ENCODE peak calls at places on chromosome 3, in four cellular contexts. One of them, this sample, is unnamed.

GRCh38 chr3:194592798-194593752 is 40.1 kb downstream of the TMEM44 start:
- DNase-seq in HFF-Myc: peak; percentile 99
- DNase-seq in stimulated activated CD4-positive, alpha-beta T cell treated with anti-CD3 and anti-CD28 coated beads, Interleukin-1b, Interleukin-23, amount 100 ng/mL, for 1 hour: no peak
- DNase-seq in T-helper 17 cell: no peak
- DNase-seq in this sample: no peak

GRCh38 chr3:21390856-21391255 is 360.2 kb downstream of the ZNF385D start:
- DNase-seq in HFF-Myc: no peak
- DNase-seq in stimulated activated CD4-positive, alpha-beta T cell treated with anti-CD3 and anti-CD28 coated beads, Interleukin-1b, Interleukin-23, amount 100 ng/mL, for 1 hour: no peak
- DNase-seq in T-helper 17 cell: no peak
- DNase-seq in this sample: no peak

GRCh38 chr3:185195652-185196051 is 42.8 kb upstream of the C3orf70 start:
- DNase-seq in HFF-Myc: no peak
- DNase-seq in stimulated activated CD4-positive, alpha-beta T cell treated with anti-CD3 and anti-CD28 coated beads, Interleukin-1b, Interleukin-23, amount 100 ng/mL, for 1 hour: no peak
- DNase-seq in T-helper 17 cell: no peak
- DNase-seq in this sample: no peak

GRCh38 chr3:46508850-46509591 is 11.2 kb downstream of the RTP3 start:
- DNase-seq in HFF-Myc: no peak
- DNase-seq in stimulated activated CD4-positive, alpha-beta T cell treated with anti-CD3 and anti-CD28 coated beads, Interleukin-1b, Interleukin-23, amount 100 ng/mL, for 1 hour: no peak
- DNase-seq in T-helper 17 cell: no peak
- DNase-seq in this sample: no peak

GRCh38 chr3:59212128-59212764 is 162.4 kb upstream of the CFAP20DC start:
- DNase-seq in HFF-Myc: peak; percentile 15
- DNase-seq in stimulated activated CD4-positive, alpha-beta T cell treated with anti-CD3 and anti-CD28 coated beads, Interleukin-1b, Interleukin-23, amount 100 ng/mL, for 1 hour: no peak
- DNase-seq in T-helper 17 cell: no peak
- DNase-seq in this sample: no peak

GRCh38 chr3:196988241-196989029 is 19.8 kb upstream of the PIGZ start:
- DNase-seq in HFF-Myc: no peak
- DNase-seq in stimulated activated CD4-positive, alpha-beta T cell treated with anti-CD3 and anti-CD28 coated beads, Interleukin-1b, Interleukin-23, amount 100 ng/mL, for 1 hour: no peak
- DNase-seq in T-helper 17 cell: no peak
- DNase-seq in this sample: no peak

GRCh38 chr3:13305623-13306022 is 114.5 kb downstream of the NUP210 start:
- DNase-seq in HFF-Myc: no peak
- DNase-seq in stimulated activated CD4-positive, alpha-beta T cell treated with anti-CD3 and anti-CD28 coated beads, Interleukin-1b, Interleukin-23, amount 100 ng/mL, for 1 hour: no peak
- DNase-seq in T-helper 17 cell: no peak
- DNase-seq in this sample: no peak

GRCh38 chr3:179288845-179289244 is 34.0 kb upstream of the ZNF639 start:
- DNase-seq in HFF-Myc: no peak
- DNase-seq in stimulated activated CD4-positive, alpha-beta T cell treated with anti-CD3 and anti-CD28 coated beads, Interleukin-1b, Interleukin-23, amount 100 ng/mL, for 1 hour: no peak
- DNase-seq in T-helper 17 cell: no peak
- DNase-seq in this sample: no peak

GRCh38 chr3:99543796-99544195 is 94.6 kb upstream of the COL8A1 start:
- DNase-seq in HFF-Myc: no peak
- DNase-seq in stimulated activated CD4-positive, alpha-beta T cell treated with anti-CD3 and anti-CD28 coated beads, Interleukin-1b, Interleukin-23, amount 100 ng/mL, for 1 hour: no peak
- DNase-seq in T-helper 17 cell: no peak
- DNase-seq in this sample: no peak

GRCh38 chr3:4938583-4938982 is 40.7 kb upstream of the BHLHE40 start:
- DNase-seq in HFF-Myc: no peak
- DNase-seq in stimulated activated CD4-positive, alpha-beta T cell treated with anti-CD3 and anti-CD28 coated beads, Interleukin-1b, Interleukin-23, amount 100 ng/mL, for 1 hour: no peak
- DNase-seq in T-helper 17 cell: no peak
- DNase-seq in this sample: no peak

GRCh38 chr3:110612045-110612444 is 459.6 kb upstream of the NECTIN3 start:
- DNase-seq in HFF-Myc: no peak
- DNase-seq in stimulated activated CD4-positive, alpha-beta T cell treated with anti-CD3 and anti-CD28 coated beads, Interleukin-1b, Interleukin-23, amount 100 ng/mL, for 1 hour: no peak
- DNase-seq in T-helper 17 cell: no peak
- DNase-seq in this sample: no peak

GRCh38 chr3:5078151-5078550 is 43.9 kb upstream of the ARL8B start:
- DNase-seq in HFF-Myc: no peak
- DNase-seq in stimulated activated CD4-positive, alpha-beta T cell treated with anti-CD3 and anti-CD28 coated beads, Interleukin-1b, Interleukin-23, amount 100 ng/mL, for 1 hour: no peak
- DNase-seq in T-helper 17 cell: no peak
- DNase-seq in this sample: no peak

GRCh38 chr3:58403513-58404109 is 30.0 kb downstream of the PDHB start:
- DNase-seq in HFF-Myc: no peak
- DNase-seq in stimulated activated CD4-positive, alpha-beta T cell treated with anti-CD3 and anti-CD28 coated beads, Interleukin-1b, Interleukin-23, amount 100 ng/mL, for 1 hour: no peak
- DNase-seq in T-helper 17 cell: no peak
- DNase-seq in this sample: no peak

GRCh38 chr3:80244390-80244789 is 476.6 kb upstream of the ROBO1 start:
- DNase-seq in HFF-Myc: no peak
- DNase-seq in stimulated activated CD4-positive, alpha-beta T cell treated with anti-CD3 and anti-CD28 coated beads, Interleukin-1b, Interleukin-23, amount 100 ng/mL, for 1 hour: no peak
- DNase-seq in T-helper 17 cell: no peak
- DNase-seq in this sample: no peak

GRCh38 chr3:173932624-173933023 is 535.1 kb downstream of the NLGN1 start:
- DNase-seq in HFF-Myc: peak; percentile 4
- DNase-seq in stimulated activated CD4-positive, alpha-beta T cell treated with anti-CD3 and anti-CD28 coated beads, Interleukin-1b, Interleukin-23, amount 100 ng/mL, for 1 hour: no peak
- DNase-seq in T-helper 17 cell: no peak
- DNase-seq in this sample: no peak

GRCh38 chr3:102841866-102842265 is 407.1 kb downstream of the ZPLD1 start:
- DNase-seq in HFF-Myc: no peak
- DNase-seq in stimulated activated CD4-positive, alpha-beta T cell treated with anti-CD3 and anti-CD28 coated beads, Interleukin-1b, Interleukin-23, amount 100 ng/mL, for 1 hour: no peak
- DNase-seq in T-helper 17 cell: no peak
- DNase-seq in this sample: no peak

GRCh38 chr3:96466441-96466840 is 348.0 kb upstream of the EPHA6 start:
- DNase-seq in HFF-Myc: no peak
- DNase-seq in stimulated activated CD4-positive, alpha-beta T cell treated with anti-CD3 and anti-CD28 coated beads, Interleukin-1b, Interleukin-23, amount 100 ng/mL, for 1 hour: no peak
- DNase-seq in T-helper 17 cell: no peak
- DNase-seq in this sample: no peak

GRCh38 chr3:139505829-139506386 is 29.6 kb upstream of the RBP2 start:
- DNase-seq in HFF-Myc: no peak
- DNase-seq in stimulated activated CD4-positive, alpha-beta T cell treated with anti-CD3 and anti-CD28 coated beads, Interleukin-1b, Interleukin-23, amount 100 ng/mL, for 1 hour: no peak
- DNase-seq in T-helper 17 cell: no peak
- DNase-seq in this sample: no peak

GRCh38 chr3:135918600-135918999 is 46.9 kb upstream of the PPP2R3A start:
- DNase-seq in HFF-Myc: peak; percentile 36
- DNase-seq in stimulated activated CD4-positive, alpha-beta T cell treated with anti-CD3 and anti-CD28 coated beads, Interleukin-1b, Interleukin-23, amount 100 ng/mL, for 1 hour: no peak
- DNase-seq in T-helper 17 cell: no peak
- DNase-seq in this sample: no peak

GRCh38 chr3:198027045-198027798 is 67.2 kb downstream of the LMLN start:
- DNase-seq in HFF-Myc: no peak
- DNase-seq in stimulated activated CD4-positive, alpha-beta T cell treated with anti-CD3 and anti-CD28 coated beads, Interleukin-1b, Interleukin-23, amount 100 ng/mL, for 1 hour: no peak
- DNase-seq in T-helper 17 cell: no peak
- DNase-seq in this sample: no peak

GRCh38 chr3:18098960-18099587 is 326.1 kb downstream of the SATB1 start:
- DNase-seq in HFF-Myc: peak; percentile 46
- DNase-seq in stimulated activated CD4-positive, alpha-beta T cell treated with anti-CD3 and anti-CD28 coated beads, Interleukin-1b, Interleukin-23, amount 100 ng/mL, for 1 hour: no peak
- DNase-seq in T-helper 17 cell: no peak
- DNase-seq in this sample: no peak

GRCh38 chr3:118817748-118818165 is 216.9 kb downstream of the IGSF11 start:
- DNase-seq in HFF-Myc: peak; percentile 4
- DNase-seq in stimulated activated CD4-positive, alpha-beta T cell treated with anti-CD3 and anti-CD28 coated beads, Interleukin-1b, Interleukin-23, amount 100 ng/mL, for 1 hour: no peak
- DNase-seq in T-helper 17 cell: no peak
- DNase-seq in this sample: peak; percentile 34

GRCh38 chr3:66574091-66574490 is 73.3 kb upstream of the LRIG1 start:
- DNase-seq in HFF-Myc: no peak
- DNase-seq in stimulated activated CD4-positive, alpha-beta T cell treated with anti-CD3 and anti-CD28 coated beads, Interleukin-1b, Interleukin-23, amount 100 ng/mL, for 1 hour: no peak
- DNase-seq in T-helper 17 cell: no peak
- DNase-seq in this sample: no peak

GRCh38 chr3:44076221-44076829 is 165.4 kb upstream of the TOPAZ1 start:
- DNase-seq in HFF-Myc: no peak
- DNase-seq in stimulated activated CD4-positive, alpha-beta T cell treated with anti-CD3 and anti-CD28 coated beads, Interleukin-1b, Interleukin-23, amount 100 ng/mL, for 1 hour: no peak
- DNase-seq in T-helper 17 cell: no peak
- DNase-seq in this sample: no peak

GRCh38 chr3:13702226-13702820 is 153.4 kb downstream of the FBLN2 start:
- DNase-seq in HFF-Myc: no peak
- DNase-seq in stimulated activated CD4-positive, alpha-beta T cell treated with anti-CD3 and anti-CD28 coated beads, Interleukin-1b, Interleukin-23, amount 100 ng/mL, for 1 hour: no peak
- DNase-seq in T-helper 17 cell: no peak
- DNase-seq in this sample: no peak

GRCh38 chr3:194327414-194328079 is 23.6 kb downstream of the CPN2 start:
- DNase-seq in HFF-Myc: no peak
- DNase-seq in stimulated activated CD4-positive, alpha-beta T cell treated with anti-CD3 and anti-CD28 coated beads, Interleukin-1b, Interleukin-23, amount 100 ng/mL, for 1 hour: no peak
- DNase-seq in T-helper 17 cell: no peak
- DNase-seq in this sample: peak; percentile 23

GRCh38 chr3:39188271-39189149 is 3.9 kb downstream of the XIRP1 start:
- DNase-seq in HFF-Myc: no peak
- DNase-seq in stimulated activated CD4-positive, alpha-beta T cell treated with anti-CD3 and anti-CD28 coated beads, Interleukin-1b, Interleukin-23, amount 100 ng/mL, for 1 hour: no peak
- DNase-seq in T-helper 17 cell: no peak
- DNase-seq in this sample: no peak

GRCh38 chr3:131338948-131339640 is 42.5 kb upstream of the NUDT16 start:
- DNase-seq in HFF-Myc: no peak
- DNase-seq in stimulated activated CD4-positive, alpha-beta T cell treated with anti-CD3 and anti-CD28 coated beads, Interleukin-1b, Interleukin-23, amount 100 ng/mL, for 1 hour: no peak
- DNase-seq in T-helper 17 cell: no peak
- DNase-seq in this sample: no peak

GRCh38 chr3:169289303-169289702 is 374.2 kb downstream of the MECOM start:
- DNase-seq in HFF-Myc: no peak
- DNase-seq in stimulated activated CD4-positive, alpha-beta T cell treated with anti-CD3 and anti-CD28 coated beads, Interleukin-1b, Interleukin-23, amount 100 ng/mL, for 1 hour: no peak
- DNase-seq in T-helper 17 cell: no peak
- DNase-seq in this sample: no peak

GRCh38 chr3:36864180-36865053 is 80.4 kb downstream of the TRANK1 start:
- DNase-seq in HFF-Myc: no peak
- DNase-seq in stimulated activated CD4-positive, alpha-beta T cell treated with anti-CD3 and anti-CD28 coated beads, Interleukin-1b, Interleukin-23, amount 100 ng/mL, for 1 hour: no peak
- DNase-seq in T-helper 17 cell: no peak
- DNase-seq in this sample: no peak

GRCh38 chr3:2511356-2511755 is 412.7 kb downstream of the CNTN4 start:
- DNase-seq in HFF-Myc: no peak
- DNase-seq in stimulated activated CD4-positive, alpha-beta T cell treated with anti-CD3 and anti-CD28 coated beads, Interleukin-1b, Interleukin-23, amount 100 ng/mL, for 1 hour: no peak
- DNase-seq in T-helper 17 cell: no peak
- DNase-seq in this sample: no peak

GRCh38 chr3:129276385-129276784 is 2.3 kb upstream of the HMCES start:
- DNase-seq in HFF-Myc: no peak
- DNase-seq in stimulated activated CD4-positive, alpha-beta T cell treated with anti-CD3 and anti-CD28 coated beads, Interleukin-1b, Interleukin-23, amount 100 ng/mL, for 1 hour: no peak
- DNase-seq in T-helper 17 cell: no peak
- DNase-seq in this sample: no peak

GRCh38 chr3:127639173-127640030 is 10.4 kb downstream of the PODXL2 start:
- DNase-seq in HFF-Myc: no peak
- DNase-seq in stimulated activated CD4-positive, alpha-beta T cell treated with anti-CD3 and anti-CD28 coated beads, Interleukin-1b, Interleukin-23, amount 100 ng/mL, for 1 hour: no peak
- DNase-seq in T-helper 17 cell: no peak
- DNase-seq in this sample: no peak

GRCh38 chr3:56916697-56917336 is 115.1 kb upstream of the ARHGEF3 start:
- DNase-seq in HFF-Myc: no peak
- DNase-seq in stimulated activated CD4-positive, alpha-beta T cell treated with anti-CD3 and anti-CD28 coated beads, Interleukin-1b, Interleukin-23, amount 100 ng/mL, for 1 hour: no peak
- DNase-seq in T-helper 17 cell: no peak
- DNase-seq in this sample: no peak

GRCh38 chr3:134201201-134202130 is 49.2 kb downstream of the RYK start:
- DNase-seq in HFF-Myc: no peak
- DNase-seq in stimulated activated CD4-positive, alpha-beta T cell treated with anti-CD3 and anti-CD28 coated beads, Interleukin-1b, Interleukin-23, amount 100 ng/mL, for 1 hour: no peak
- DNase-seq in T-helper 17 cell: no peak
- DNase-seq in this sample: no peak

This sample was measured in activated CD4-positive, alpha-beta memory T cell treated with anti-CD3 and anti-CD28 coated beads, Interleukin-2, amount 10 ng/mL, durations not matched to agents 7 days and 5 days.